ENCODE peak calls at places on chromosomes 4 and X, in seven cellular contexts. K is A549, Z is upper lobe of left lung, C is ovary, N is suprapubic skin, B is tibial nerve, V is GM12878. S is an unnamed sample.

GRCh38 chr4:178599521-178599920 is 1157.3 kb upstream of the AGA start:
- DNase-seq in B (no peak), C (no peak), N (no peak), Z (no peak), K (no peak), V (no peak), S (no peak)

GRCh38 chr4:103076777-103077347 is 301 bp upstream of the SLC9B2 start:
- DNase-seq in B (no peak), Z (no peak), V (no peak), C (no peak), N (no peak), K (no peak), S (no peak)

GRCh38 chr4:143773998-143774898 is 73.8 kb upstream of the FREM3 start:
- DNase-seq in V (peak), K (peak), C (no peak), N (no peak), Z (no peak), B (no peak), S (peak)

GRCh38 chr4:41160010-41160789 is 54.1 kb downstream of the APBB2 start:
- DNase-seq in B (no peak), Z (peak), V (no peak), C (no peak), K (peak), N (no peak), S (no peak)

GRCh38 chr4:7394681-7395451 is 39.9 kb downstream of the PSAPL1 start:
- DNase-seq in V (no peak), Z (no peak), K (peak), C (no peak), B (no peak), N (peak), S (no peak)

GRCh38 chr4:161457311-161457710 is 706.5 kb downstream of the FSTL5 start:
- DNase-seq in B (no peak), K (no peak), C (no peak), V (no peak), N (no peak), Z (no peak), S (no peak)

GRCh38 chr4:8768357-8768999 is 103.2 kb downstream of the HMX1 start:
- DNase-seq in B (no peak), N (peak), Z (no peak), V (no peak), K (no peak), C (no peak), S (no peak)

GRCh38 chr4:121938282-121939092 is 13.4 kb downstream of the TRPC3 start:
- DNase-seq in K (no peak), C (no peak), V (no peak), N (no peak), B (no peak), Z (no peak), S (no peak)

GRCh38 chrX:30713061-30713525 is 59.9 kb downstream of the GK start:
- DNase-seq in B (peak), C (no peak), N (no peak), Z (no peak), V (peak), K (peak), S (peak)

GRCh38 chr4:156672492-156672891 is 299.1 kb downstream of the PDGFC start:
- DNase-seq in Z (no peak), B (no peak), V (no peak), C (no peak), N (no peak), K (no peak), S (no peak)

GRCh38 chrX:133726211-133726630 is 259.2 kb downstream of the GPC3 start:
- DNase-seq in B (no peak), V (no peak), K (peak), Z (no peak), N (no peak), C (no peak), S (no peak)

GRCh38 chrX:30570505-30570904 is 7.1 kb downstream of the TASL start:
- DNase-seq in C (no peak), N (no peak), B (no peak), K (no peak), V (no peak), Z (no peak), S (no peak)

GRCh38 chr4:173362666-173363065 is 8.1 kb upstream of the SAP30 start:
- DNase-seq in V (no peak), Z (no peak), C (no peak), N (no peak), K (no peak), B (no peak), S (no peak)

GRCh38 chrX:13463608-13464007 is 105.8 kb upstream of the EGFL6 start:
- DNase-seq in N (no peak), B (peak), K (no peak), Z (no peak), C (no peak), V (no peak), S (peak)

GRCh38 chrX:107450823-107451509 is 1.5 kb downstream of the FRMPD3 start:
- DNase-seq in V (no peak), B (no peak), N (no peak), C (peak), K (peak), Z (no peak), S (no peak)

GRCh38 chrX:47232197-47232802 is 509 bp upstream of the USP11 start:
- DNase-seq in B (no peak), Z (no peak), N (no peak), V (no peak), K (no peak), C (peak), S (no peak)

GRCh38 chr4:150982557-150983233 is 32.4 kb downstream of the LRBA start:
- DNase-seq in K (no peak), Z (no peak), B (no peak), V (no peak), C (no peak), N (no peak), S (no peak)

GRCh38 chrX:68710870-68711576 is 63.6 kb downstream of the STARD8 start:
- DNase-seq in Z (no peak), C (peak), K (peak), B (no peak), N (no peak), V (no peak), S (no peak)

GRCh38 chr4:37826282-37827029 is at the start of gene PGM2:
- DNase-seq in K (peak), N (peak), Z (peak), V (peak), B (peak), C (peak), S (peak)

GRCh38 chr4:128123036-128123435 is 61.9 kb downstream of the LARP1B start:
- DNase-seq in N (no peak), Z (no peak), K (no peak), B (no peak), C (no peak), V (no peak), S (no peak)

GRCh38 chr4:147754037-147754445 is 22.2 kb downstream of the ARHGAP10 start:
- DNase-seq in V (no peak), Z (no peak), N (no peak), B (no peak), K (peak), C (no peak), S (no peak)

GRCh38 chr4:26360273-26360672 is 39.5 kb downstream of the RBPJ start:
- DNase-seq in K (no peak), N (no peak), Z (no peak), B (no peak), C (no peak), V (no peak), S (no peak)

GRCh38 chr4:132332932-132333722 is 816.0 kb upstream of the PCDH10 start:
- DNase-seq in K (peak), B (no peak), N (no peak), Z (no peak), C (no peak), V (no peak), S (no peak)

GRCh38 chr4:186624951-186625350 is 69.6 kb upstream of the MTNR1A start:
- DNase-seq in N (no peak), K (no peak), B (no peak), V (no peak), C (no peak), Z (no peak), S (no peak)

GRCh38 chrX:155544886-155545285 is 67.9 kb downstream of the TMLHE start:
- DNase-seq in Z (no peak), N (no peak), B (no peak), K (no peak), C (no peak), V (no peak), S (no peak)

GRCh38 chr4:149927514-149927913 is 111.9 kb upstream of the IQCM start:
- DNase-seq in K (no peak), C (no peak), N (no peak), V (no peak), Z (no peak), B (no peak), S (no peak)

GRCh38 chrX:861335-861890 is 230.8 kb downstream of the SHOX start:
- DNase-seq in N (no peak), K (no peak), C (no peak), Z (no peak), V (no peak), B (no peak), S (no peak)

GRCh38 chr4:87974856-87975462 is 555 bp upstream of the SPP1 start:
- DNase-seq in V (no peak), N (no peak), C (no peak), K (peak), B (no peak), Z (no peak), S (no peak)

GRCh38 chr4:68344785-68345184 is 5.1 kb downstream of the YTHDC1 start:
- DNase-seq in B (no peak), V (no peak), Z (no peak), K (no peak), N (no peak), C (no peak), S (no peak)

GRCh38 chrX:10137516-10137915 is 19.3 kb upstream of the CLCN4 start:
- DNase-seq in Z (no peak), B (no peak), C (no peak), K (no peak), V (no peak), N (no peak), S (no peak)

GRCh38 chr4:108171541-108172230 is 3.0 kb upstream of the LEF1 start:
- DNase-seq in B (no peak), N (no peak), C (peak), V (no peak), Z (peak), K (no peak), S (no peak)

GRCh38 chrX:54178100-54178940 is 4.7 kb downstream of the FAM120C start:
- DNase-seq in N (no peak), V (no peak), C (no peak), Z (no peak), K (peak), B (no peak), S (no peak)

GRCh38 chrX:13691845-13692334 is 3.0 kb downstream of the RAB9A start:
- DNase-seq in K (no peak), C (no peak), V (no peak), B (no peak), N (no peak), Z (no peak), S (no peak)

GRCh38 chr4:130574215-130574614 is 1478.3 kb downstream of the C4orf33 start:
- DNase-seq in Z (no peak), N (no peak), K (no peak), C (no peak), V (no peak), B (no peak), S (no peak)

GRCh38 chrX:101410461-101410860 is 2.4 kb downstream of the HNRNPH2 start:
- DNase-seq in N (no peak), Z (no peak), B (no peak), C (no peak), K (no peak), V (no peak), S (no peak)

GRCh38 chr4:182093431-182093831 is 149.8 kb upstream of the TENM3 start:
- DNase-seq in Z (no peak), V (no peak), B (no peak), N (no peak), C (no peak), K (no peak), S (no peak)

GRCh38 chr4:169922632-169923276 is 103.4 kb downstream of the MFAP3L start:
- DNase-seq in V (no peak), B (peak), Z (no peak), C (no peak), K (no peak), N (no peak), S (no peak)

GRCh38 chr4:25030283-25031076 is at the start of gene LGI2:
- DNase-seq in N (no peak), C (peak), K (no peak), Z (peak), V (no peak), B (peak), S (peak)

GRCh38 chrX:88621278-88621677 is 125.7 kb upstream of the CPXCR1 start:
- DNase-seq in V (no peak), N (no peak), K (no peak), Z (no peak), C (no peak), B (no peak), S (no peak)
- TF ChIP-seq EP300 in V (no peak), N (no peak), K (no peak), Z (no peak), C (no peak), B (no peak), S (no peak)

DNA sequence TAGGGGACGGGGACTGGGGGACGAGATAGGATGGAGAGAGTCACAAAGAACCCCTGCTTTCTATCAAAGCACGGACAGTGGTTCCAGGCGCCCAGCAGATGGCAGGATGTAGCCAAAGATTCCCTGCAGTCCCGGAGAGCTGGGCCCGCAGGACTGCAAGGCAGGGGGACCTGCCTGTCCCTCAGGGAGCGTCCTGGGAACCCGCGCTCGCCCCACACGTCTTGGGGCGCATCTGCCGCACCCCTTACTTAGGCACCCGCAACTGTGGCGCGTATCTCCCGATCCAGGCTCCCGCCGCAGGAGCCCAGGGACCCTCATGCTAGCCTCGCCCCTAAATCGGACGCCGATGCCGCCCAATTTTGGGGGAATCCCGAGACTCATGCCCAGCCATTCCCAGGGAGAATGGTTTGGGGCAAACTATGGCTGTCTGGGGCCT is 742 bp upstream of the STK32B start:
- DNase-seq in C (peak), B (peak), K (peak), Z (peak), N (peak), V (no peak), S (peak)
- TF ChIP-seq POLR2A in C (no peak), B (no peak), K (no peak), Z (no peak), N (no peak), V (no peak), S (no peak)

GRCh38 chr4:53541577-53542206 is 49.6 kb downstream of the LNX1 start:
- DNase-seq in N (no peak), V (no peak), Z (no peak), C (no peak), B (no peak), K (no peak), S (no peak)
- TF ChIP-seq EP300 in N (no peak), V (no peak), Z (no peak), C (no peak), B (no peak), K (no peak), S (no peak)

GRCh38 chrX:38660395-38661179 is 99.2 kb downstream of the TSPAN7 start:
- DNase-seq in V (no peak), C (no peak), Z (no peak), B (no peak), N (no peak), K (no peak), S (no peak)

GRCh38 chrX:38657562-38657961 is 96.2 kb downstream of the TSPAN7 start:
- DNase-seq in Z (no peak), C (no peak), B (no peak), V (no peak), K (no peak), N (no peak), S (no peak)

GRCh38 chrX:38654302-38654701 is 93.0 kb downstream of the TSPAN7 start:
- DNase-seq in V (no peak), N (no peak), K (peak), C (no peak), B (no peak), Z (no peak), S (no peak)

GRCh38 chrX:38652934-38653442 is 91.6 kb downstream of the TSPAN7 start:
- DNase-seq in K (no peak), V (no peak), Z (no peak), B (no peak), C (no peak), N (no peak), S (no peak)

GRCh38 chrX:38656350-38656915 is 95.1 kb downstream of the TSPAN7 start:
- DNase-seq in B (no peak), N (no peak), V (no peak), K (no peak), Z (no peak), C (no peak), S (no peak)
- TF ChIP-seq POLR2A in B (no peak), N (no peak), V (no peak), K (no peak), Z (no peak), C (no peak), S (no peak)

DNA sequence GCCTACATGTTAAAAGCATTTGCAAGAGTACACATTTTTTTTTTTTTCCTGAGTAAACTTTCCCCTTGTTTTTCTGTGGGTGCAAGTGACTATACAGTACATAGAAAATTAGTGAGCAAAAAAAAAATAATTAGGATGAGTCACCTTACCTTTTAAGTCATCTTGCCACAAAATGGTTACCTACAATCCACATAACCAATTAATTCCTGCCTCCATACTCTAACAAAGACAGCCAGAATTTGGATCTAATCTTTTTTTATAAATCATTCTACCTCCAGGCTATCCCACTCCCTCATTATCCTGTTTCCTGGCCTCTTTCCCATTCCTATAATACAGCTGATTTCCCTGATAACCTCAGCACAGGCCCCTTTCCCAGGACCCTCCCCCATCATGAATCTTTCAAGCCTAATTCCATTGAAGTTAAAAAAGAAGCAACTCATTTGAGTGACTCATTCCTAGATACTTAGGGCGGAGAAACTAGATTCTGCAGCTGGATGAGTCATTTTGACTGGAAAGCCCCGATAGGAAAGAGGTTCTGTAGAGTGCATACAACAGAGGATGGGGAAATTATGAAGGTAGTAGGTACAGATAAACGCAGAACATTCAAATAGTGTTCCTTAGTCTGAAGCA is 128.2 kb downstream of the C4orf51 start:
- DNase-seq in K (peak), V (peak), B (no peak), C (no peak), N (no peak), Z (no peak), S (no peak)
- TF ChIP-seq EP300 in K (no peak), V (peak), B (no peak), C (no peak), N (no peak), Z (no peak), S (no peak)

GRCh38 chr4:154583230-154583629 is 7.3 kb downstream of the FGA start:
- DNase-seq in K (no peak), B (no peak), N (no peak), C (no peak), Z (no peak), V (no peak), S (no peak)

GRCh38 chr4:154586296-154587033 is 4.1 kb downstream of the FGA start:
- DNase-seq in V (no peak), Z (no peak), N (no peak), K (no peak), B (no peak), C (no peak), S (no peak)

GRCh38 chr4:154584259-154584658 is 6.3 kb downstream of the FGA start:
- DNase-seq in V (no peak), N (no peak), K (no peak), Z (no peak), C (no peak), B (no peak), S (no peak)

GRCh38 chr4:154583677-154584076 is 6.9 kb downstream of the FGA start:
- DNase-seq in N (no peak), Z (no peak), B (no peak), C (no peak), V (no peak), K (no peak), S (no peak)

GRCh38 chr4:154585369-154586018 is 5.0 kb downstream of the FGA start:
- DNase-seq in V (no peak), N (no peak), C (no peak), B (no peak), K (no peak), Z (no peak), S (no peak)
- TF ChIP-seq POLR2A in V (no peak), N (no peak), C (no peak), B (no peak), K (no peak), Z (no peak), S (no peak)

GRCh38 chr4:83012631-83013419 is 2.2 kb upstream of the LIN54 start:
- DNase-seq in B (peak), K (peak), Z (peak), C (peak), V (peak), N (peak), S (peak)
- TF ChIP-seq EP300 in B (peak), K (no peak), Z (peak), C (no peak), V (no peak), N (peak), S (peak)

DNA sequence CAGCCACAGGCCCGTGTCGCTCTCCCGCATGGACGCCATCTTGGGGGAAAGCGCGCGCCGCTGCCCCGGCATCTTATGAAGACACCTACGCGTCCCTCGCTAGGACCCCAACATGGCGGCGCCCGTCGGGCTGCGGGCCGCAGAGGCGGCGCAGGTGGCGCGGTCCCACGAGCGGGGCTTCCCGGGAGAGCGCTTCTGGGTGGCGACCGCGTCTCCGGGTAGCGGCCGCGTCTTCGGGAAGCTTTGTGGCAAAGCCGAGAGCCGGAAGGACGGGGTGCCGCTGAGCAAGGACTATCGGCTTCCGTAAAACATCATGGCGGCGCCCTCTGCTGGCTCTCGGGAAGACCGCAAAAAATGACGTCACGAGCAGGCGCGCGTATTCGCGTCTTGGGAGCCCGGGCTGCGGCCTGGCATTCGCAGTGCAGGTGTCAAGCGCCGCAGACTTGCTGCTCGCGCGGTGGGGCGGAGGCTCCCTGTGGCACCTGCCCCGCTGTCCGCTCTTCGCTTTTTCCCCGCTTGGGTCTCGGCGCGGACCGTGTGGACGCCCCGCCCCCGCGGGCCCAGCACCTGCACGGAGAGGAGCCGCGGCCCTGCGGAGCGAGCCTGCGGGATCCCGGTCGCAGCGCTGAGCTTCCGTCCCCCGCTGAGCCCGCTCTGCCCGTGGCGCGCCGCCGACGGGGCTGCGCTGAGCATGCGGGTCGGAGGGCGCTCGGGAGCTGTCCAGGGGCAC is at the start of gene NELFA:
- DNase-seq in C (peak), B (peak), V (peak), N (peak), Z (peak), K (peak), S (peak)
- TF ChIP-seq POLR2A in C (peak), B (peak), V (peak), N (no peak), Z (peak), K (peak), S (peak)